ENCODE peak calls at places on chromosome 5, in ten cellular contexts. H is aorta; C is IMR-90; T is CD8-positive, alpha-beta T cell; Z is effector memory CD4-positive, alpha-beta T cell; Q is Peyer's patch; I is SK-N-SH; U is NT2/D1; X is H9; O is upper lobe of right lung. M is an unnamed sample. For H3K27me3, the result is how much of the 10 kb centered on the place peaks cover.

GRCh38 chr5:33370135-33370472 is 70.7 kb upstream of the TARS1 start:
- DNase-seq in H (no peak), C (peak), T (no peak), Z (no peak), Q (no peak), I (no peak), U (no peak), X (no peak), O (no peak), M (no peak)

GRCh38 chr5:53161876-53162275 is 52.3 kb upstream of the MOCS2 start:
- DNase-seq in H (no peak), C (peak), T (no peak), Z (no peak), Q (no peak), I (no peak), U (no peak), X (no peak), O (no peak), M (no peak)

GRCh38 chr5:40627708-40628107 is 52.0 kb upstream of the PTGER4 start:
- DNase-seq in H (no peak), C (peak), T (no peak), Z (no peak), Q (no peak), I (no peak), U (no peak), X (no peak), O (no peak), M (no peak)

GRCh38 chr5:76851713-76852369 is 2.0 kb downstream of the S100Z start:
- DNase-seq in H (no peak), C (no peak), T (no peak), Z (no peak), Q (no peak), I (no peak), U (no peak), X (no peak), O (no peak), M (no peak)

GRCh38 chr5:126368239-126368812 is 54.9 kb upstream of the GRAMD2B start:
- DNase-seq in H (no peak), C (peak), T (no peak), Z (no peak), Q (no peak), I (no peak), U (peak), X (peak), O (no peak), M (peak)

GRCh38 chr5:14131855-14132503 is 11.2 kb upstream of the TRIO start:
- DNase-seq in H (no peak), C (no peak), T (no peak), Z (no peak), Q (no peak), I (no peak), U (no peak), X (no peak), O (no peak), M (no peak)

GRCh38 chr5:133238426-133239205 is 186.8 kb downstream of the HSPA4 start:
- DNase-seq in H (no peak), C (no peak), T (no peak), Z (no peak), Q (no peak), I (no peak), U (no peak), X (no peak), O (peak), M (no peak)

GRCh38 chr5:144547098-144547499 is 376.4 kb downstream of the KCTD16 start:
- DNase-seq in H (no peak), C (peak), T (no peak), Z (no peak), Q (no peak), I (no peak), U (no peak), X (no peak), O (no peak), M (no peak)

GRCh38 chr5:151005187-151005974 is 15.0 kb upstream of the GPX3 start:
- DNase-seq in H (no peak), C (no peak), T (no peak), Z (no peak), Q (peak), I (no peak), U (no peak), X (no peak), O (no peak), M (no peak)

GRCh38 chr5:154628685-154629084 is 126.5 kb upstream of the LARP1 start:
- DNase-seq in H (no peak), C (no peak), T (no peak), Z (no peak), Q (no peak), I (no peak), U (no peak), X (no peak), O (no peak), M (no peak)
- H3K27me3 ChIP-seq in H (under half), C (under half), T (under half), Z (under half), Q (under half), I (under half), U (under half), X (under half), O (under half), M (under half)

DNA sequence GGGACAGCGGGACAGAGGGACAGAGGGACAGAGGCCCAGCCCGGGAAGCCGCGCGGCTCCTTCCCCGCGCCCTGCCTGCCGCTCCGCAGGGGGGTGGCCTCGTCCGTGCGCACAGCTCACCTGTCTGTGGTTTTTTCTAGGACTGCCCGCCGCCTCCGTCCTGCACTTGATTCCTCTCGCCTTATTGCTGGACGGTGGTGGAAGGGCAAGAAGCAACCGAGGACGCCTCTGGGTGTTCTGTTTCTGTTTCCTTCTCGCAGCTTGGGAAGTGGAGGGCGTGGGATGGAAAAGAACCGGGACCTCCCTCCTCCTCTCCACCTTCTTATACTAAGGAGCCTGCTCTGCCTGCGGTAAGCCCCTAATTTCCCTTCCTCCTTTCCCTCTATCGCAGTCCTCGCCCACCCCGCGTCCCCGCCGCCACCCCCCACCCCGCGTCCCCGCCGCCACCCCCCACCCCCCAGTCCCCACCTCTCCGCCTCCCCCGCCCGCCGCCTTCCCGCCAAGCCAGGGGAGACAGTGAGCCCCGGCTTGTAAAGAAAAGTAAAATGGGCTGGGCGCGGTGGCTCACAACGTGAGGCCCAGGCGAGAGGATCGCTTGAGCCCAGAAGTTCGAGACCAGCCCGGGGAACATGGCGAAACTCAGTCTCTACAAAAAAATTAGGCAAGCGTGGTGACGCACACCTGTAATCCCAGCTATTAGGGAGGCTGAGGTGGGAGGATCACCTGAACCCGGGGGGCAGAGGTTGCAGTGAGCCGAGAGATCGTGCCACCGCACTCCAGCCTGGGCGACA is 9.6 kb upstream of the FLT4 start:
- DNase-seq in H (no peak), C (no peak), T (no peak), Z (no peak), Q (no peak), I (peak), U (no peak), X (no peak), O (peak), M (peak)
- H3K27me3 ChIP-seq in H (under half), C (under half), T (under half), Z (under half), Q (under half), I (under half), U (under half), X (under half), O (under half), M (under half)

DNA sequence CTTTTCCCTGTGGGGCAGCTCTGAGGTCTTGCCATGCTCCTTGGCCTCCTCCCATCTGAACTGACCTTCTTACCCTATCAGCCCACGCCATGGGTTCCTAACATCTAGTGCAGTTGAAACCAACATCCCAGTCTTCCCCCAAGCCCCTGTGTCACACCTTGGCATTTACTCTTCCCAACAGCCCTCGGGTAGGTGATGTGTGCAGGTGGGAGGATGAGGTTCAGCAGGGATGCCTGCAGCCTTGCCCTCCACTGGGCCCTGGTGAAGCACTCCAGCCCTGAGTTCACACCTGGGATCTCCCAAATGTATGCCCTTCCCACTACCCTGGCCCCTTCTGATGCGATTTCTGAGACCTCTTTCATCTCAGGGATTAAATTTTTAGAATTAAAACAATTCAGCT is 15.5 kb downstream of the IRX2 start:
- DNase-seq in H (peak), C (no peak), T (no peak), Z (no peak), Q (no peak), I (no peak), U (no peak), X (peak), O (no peak), M (no peak)
- H3K27me3 ChIP-seq in H (under half), C (under half), T (under half), Z (under half), Q (under half), I (under half), U (under half), X (under half), O (under half), M (under half)

DNA sequence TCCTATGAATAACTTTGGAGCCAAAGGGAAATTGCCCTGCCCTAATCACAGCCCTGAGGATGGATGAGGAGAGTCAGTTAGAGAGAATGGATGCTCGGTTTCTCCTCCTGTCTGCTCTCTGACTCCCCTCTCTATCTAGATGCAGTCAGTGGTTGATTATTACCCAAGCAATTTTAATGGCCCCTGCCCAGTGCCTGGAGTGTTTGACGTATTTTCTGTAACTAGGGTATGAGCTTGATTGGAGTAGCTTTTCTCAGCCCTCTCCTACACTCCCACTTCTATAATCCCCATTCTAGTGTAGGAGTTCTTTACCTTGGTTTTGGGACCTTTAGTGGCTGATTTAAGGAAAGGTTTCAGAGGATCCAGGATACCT is 60.4 kb downstream of the DOCK2 start:
- DNase-seq in H (no peak), C (no peak), T (no peak), Z (no peak), Q (no peak), I (no peak), U (no peak), X (no peak), O (no peak), M (no peak)
- H3K27me3 ChIP-seq in H (under half), C (under half), T (under half), Z (under half), Q (under half), I (under half), U (under half), X (under half), O (under half), M (under half)

GRCh38 chr5:54884195-54884536 is 101.2 kb downstream of the ESM1 start:
- DNase-seq in H (no peak), C (no peak), T (no peak), Z (no peak), Q (no peak), I (no peak), U (no peak), X (no peak), O (no peak), M (no peak)

GRCh38 chr5:54886866-54887265 is 98.5 kb downstream of the ESM1 start:
- DNase-seq in H (no peak), C (no peak), T (no peak), Z (no peak), Q (no peak), I (no peak), U (no peak), X (no peak), O (no peak), M (no peak)

GRCh38 chr5:54883374-54884194 is 101.8 kb downstream of the ESM1 start:
- DNase-seq in H (peak), C (peak), T (no peak), Z (no peak), Q (peak), I (peak), U (no peak), X (peak), O (peak), M (peak)

GRCh38 chr5:54887663-54888062 is 97.7 kb downstream of the ESM1 start:
- DNase-seq in H (no peak), C (no peak), T (no peak), Z (no peak), Q (no peak), I (no peak), U (no peak), X (no peak), O (no peak), M (no peak)

GRCh38 chr5:54885636-54886035 is 99.8 kb downstream of the ESM1 start:
- DNase-seq in H (no peak), C (no peak), T (no peak), Z (no peak), Q (no peak), I (no peak), U (no peak), X (peak), O (no peak), M (no peak)
- H3K27me3 ChIP-seq in H (under half), C (under half), T (under half), Z (under half), Q (under half), I (under half), U (under half), X (under half), O (under half), M (under half)

GRCh38 chr5:106962464-106963230 is 708.1 kb downstream of the EFNA5 start:
- DNase-seq in H (no peak), C (no peak), T (no peak), Z (no peak), Q (no peak), I (no peak), U (no peak), X (no peak), O (no peak), M (no peak)

GRCh38 chr5:106959447-106959846 is 711.3 kb downstream of the EFNA5 start:
- DNase-seq in H (no peak), C (no peak), T (no peak), Z (no peak), Q (no peak), I (no peak), U (no peak), X (no peak), O (no peak), M (no peak)

GRCh38 chr5:106957336-106957735 is 713.4 kb downstream of the EFNA5 start:
- DNase-seq in H (no peak), C (no peak), T (no peak), Z (no peak), Q (no peak), I (no peak), U (no peak), X (no peak), O (no peak), M (no peak)

GRCh38 chr5:106956187-106956586 is 714.5 kb downstream of the EFNA5 start:
- DNase-seq in H (no peak), C (no peak), T (no peak), Z (no peak), Q (no peak), I (no peak), U (no peak), X (no peak), O (no peak), M (no peak)

DNA sequence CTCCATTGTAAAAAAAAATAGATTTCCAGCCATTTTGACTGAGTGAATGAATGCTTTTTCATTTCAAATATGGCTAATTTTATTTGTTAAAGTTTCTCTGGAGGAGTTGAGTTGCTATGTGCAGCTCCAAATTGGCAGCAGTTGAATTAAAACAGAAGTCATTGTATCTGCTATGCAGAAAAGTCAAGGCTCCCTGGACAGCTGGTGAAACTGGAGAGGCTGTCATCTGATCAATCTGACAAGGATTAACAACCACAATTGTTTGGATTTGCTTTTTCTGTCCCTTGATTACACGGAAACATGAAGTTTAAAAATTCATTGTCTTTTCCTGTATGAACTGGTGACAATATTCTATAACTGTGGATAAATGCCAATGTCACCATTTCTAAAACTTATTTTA is 713.8 kb downstream of the EFNA5 start:
- DNase-seq in H (no peak), C (no peak), T (no peak), Z (no peak), Q (no peak), I (no peak), U (no peak), X (no peak), O (no peak), M (no peak)
- H3K27me3 ChIP-seq in H (under half), C (under half), T (under half), Z (under half), Q (under half), I (under half), U (under half), X (under half), O (under half), M (under half)

M was measured in H7.